ENCODE peak calls at places on chromosomes 11 and 22, in six cellular contexts. J is kidney epithelial cell, Q is HFF-Myc, P is cardiac muscle cell, A is left ventricle myocardium inferior, E is pancreas. B is an unnamed sample.

GRCh38 chr11:501683-502287 is 5.3 kb downstream of the RNH1 start:
- DNase-seq in P (no peak), A (no peak), J (no peak), Q (no peak), E (no peak), B (no peak)

GRCh38 chr11:114237321-114238280 is 58.6 kb upstream of the NNMT start:
- DNase-seq in A (no peak), E (no peak), Q (no peak), J (no peak), P (no peak), B (no peak)

GRCh38 chr11:70951139-70951804 is 301.1 kb downstream of the SHANK2 start:
- DNase-seq in P (no peak), Q (no peak), J (no peak), E (no peak), A (no peak), B (no peak)

GRCh38 chr22:39117585-39118191 is 20.6 kb downstream of the APOBEC3H start:
- DNase-seq in Q (no peak), E (peak), P (peak), J (no peak), A (no peak), B (no peak)

GRCh38 chr11:130848361-130849214 is 67.7 kb downstream of the SNX19 start:
- DNase-seq in Q (no peak), P (no peak), A (no peak), E (no peak), J (no peak), B (no peak)

GRCh38 chr11:107711861-107712260 is at the start of gene SLN:
- DNase-seq in E (no peak), Q (no peak), A (no peak), P (no peak), J (no peak), B (no peak)

GRCh38 chr11:92882828-92883611 is 86.4 kb upstream of the MTNR1B start:
- DNase-seq in E (no peak), Q (no peak), P (no peak), A (no peak), J (no peak), B (no peak)

GRCh38 chr11:33344611-33345010 is 87.4 kb downstream of the HIPK3 start:
- DNase-seq in E (no peak), A (no peak), P (no peak), J (no peak), Q (no peak), B (no peak)

GRCh38 chr22:21951931-21952465 is 650 bp downstream of the PPM1F start:
- DNase-seq in A (peak), P (peak), Q (no peak), J (no peak), E (peak), B (no peak)

GRCh38 chr11:64716471-64717267 is 6.3 kb downstream of the NRXN2 start:
- DNase-seq in E (no peak), J (no peak), Q (no peak), P (no peak), A (no peak), B (no peak)

GRCh38 chr11:126331286-126331685 is 24.2 kb upstream of the ST3GAL4 start:
- DNase-seq in Q (no peak), J (no peak), P (no peak), A (no peak), E (no peak), B (no peak)

GRCh38 chr11:81207421-81208054 is 1526.1 kb downstream of the FAM181B start:
- DNase-seq in A (no peak), Q (no peak), P (no peak), E (no peak), J (no peak), B (no peak)

GRCh38 chr11:99739464-99740089 is 718.8 kb downstream of the CNTN5 start:
- DNase-seq in E (no peak), P (peak), A (no peak), Q (no peak), J (peak), B (no peak)

GRCh38 chr22:45891471-45891995 is 85.4 kb downstream of the WNT7B start:
- DNase-seq in E (no peak), Q (no peak), P (no peak), J (no peak), A (peak), B (no peak)

GRCh38 chr11:78189851-78190250 is 1.1 kb downstream of the USP35 start:
- DNase-seq in E (no peak), A (no peak), Q (no peak), J (no peak), P (no peak), B (no peak)

GRCh38 chr22:46537946-46538815 is 761 bp upstream of the CELSR1 start:
- DNase-seq in A (peak), P (peak), J (no peak), E (no peak), Q (no peak), B (no peak)

DNA sequence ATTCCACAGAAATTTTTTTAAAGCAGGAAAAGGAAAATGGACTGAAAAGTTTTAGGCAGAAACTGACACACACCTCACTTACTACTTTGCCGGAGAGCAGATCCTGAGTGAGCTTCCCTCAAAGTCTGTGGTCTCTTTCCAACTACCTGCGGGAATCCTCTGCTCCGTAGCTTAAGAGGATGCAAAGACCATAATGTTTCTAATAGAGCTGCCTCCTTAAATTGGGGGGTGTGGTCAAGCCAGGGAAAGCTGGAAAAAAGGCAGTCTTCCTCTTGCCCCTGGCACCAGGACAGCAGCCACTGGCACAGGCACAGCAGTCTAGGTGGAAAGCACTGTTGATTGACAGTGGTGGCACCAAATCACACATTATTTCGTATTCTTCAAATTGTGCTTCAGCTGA is at the start of gene ETS1:
- DNase-seq in J (no peak), Q (no peak), P (peak), E (peak), A (no peak), B (no peak)
- H3K4me3 ChIP-seq in J (no peak), Q (no peak), P (no peak), E (no peak), A (peak), B (no peak)

GRCh38 chr11:14607713-14608112 is 35.9 kb upstream of the PDE3B start:
- DNase-seq in P (no peak), J (no peak), E (no peak), A (no peak), Q (no peak), B (no peak)
- TF ChIP-seq CTCF in P (no peak), J (no peak), E (no peak), A (no peak), Q (no peak), B (no peak)

GRCh38 chr22:31628969-31629723 is 32.9 kb downstream of the PISD start:
- DNase-seq in A (no peak), E (no peak), J (no peak), P (no peak), Q (no peak), B (no peak)
- H3K4me3 ChIP-seq in A (peak), E (no peak), J (no peak), P (no peak), Q (peak), B (peak)

DNA sequence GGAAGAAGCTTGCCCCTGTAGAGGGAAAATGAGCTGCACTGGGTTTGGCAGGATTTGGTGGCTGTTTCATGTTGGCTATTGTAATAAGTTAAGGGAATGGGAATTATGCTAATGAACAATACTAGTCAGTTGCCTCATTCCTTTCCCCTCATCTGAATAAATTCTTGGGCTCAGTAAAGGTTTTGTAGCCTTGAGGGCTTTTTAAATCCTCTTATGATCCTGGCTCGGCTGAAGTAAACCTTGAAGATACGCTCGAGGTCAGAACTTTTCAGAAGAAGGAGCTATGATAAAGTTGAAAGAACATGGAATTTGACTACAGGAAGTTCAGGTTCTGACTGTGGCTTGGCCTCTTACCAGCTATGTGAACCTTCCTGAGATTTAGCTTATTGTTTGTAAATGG is 448.7 kb downstream of the RAB38 start:
- DNase-seq in P (no peak), E (no peak), A (no peak), J (no peak), Q (no peak), B (no peak)
- TF ChIP-seq CTCF in P (no peak), E (no peak), A (no peak), J (no peak), Q (no peak), B (no peak)